ENCODE peak calls at places on chromosome 10, in nine cellular contexts. Y is fibroblast of lung; A is A172; B is natural killer cell treated with Interleukin-12 subunit alpha and Interleukin-12 subunit beta and Interleukin-15 and Interleukin-18, amount 100 ng/mL, for 72 hours; X is epithelial cell of esophagus; F is stimulated activated CD4-positive, alpha-beta T cell treated with anti-CD3 and anti-CD28 coated beads, TNF-alpha, amount 100 ng/mL, for 48 hours; P is astrocyte of the spinal cord; D is D341Med; S is choroid plexus epithelial cell. C is an unnamed sample.

GRCh38 chr10:3471927-3472704 is 299.5 kb upstream of the PITRM1 start:
- DNase-seq in S (no peak), D (no peak), X (peak), B (no peak), Y (no peak), P (peak), F (no peak), A (peak), C (no peak)

GRCh38 chr10:1240341-1240775 is 184.2 kb downstream of the WDR37 start:
- DNase-seq in F (no peak), B (no peak), A (peak), Y (no peak), X (no peak), P (no peak), S (no peak), D (peak), C (peak)

GRCh38 chr10:88243847-88244730 is 339.0 kb downstream of the RNLS start:
- DNase-seq in A (no peak), Y (peak), F (no peak), P (peak), D (no peak), S (peak), X (no peak), B (no peak), C (no peak)

GRCh38 chr10:10213237-10213636 is 804.4 kb upstream of the CELF2 start:
- DNase-seq in D (no peak), S (no peak), A (no peak), X (no peak), B (no peak), P (no peak), F (no peak), Y (no peak), C (no peak)

GRCh38 chr10:79299397-79300370 is 47.6 kb upstream of the PPIF start:
- DNase-seq in D (no peak), B (no peak), P (peak), F (no peak), S (peak), A (peak), X (no peak), Y (peak), C (no peak)

GRCh38 chr10:29532256-29532878 is 102.4 kb downstream of the SVIL start:
- DNase-seq in D (no peak), Y (no peak), A (no peak), P (no peak), S (no peak), F (no peak), B (no peak), X (peak), C (no peak)

GRCh38 chr10:65798133-65798532 is 1127.7 kb upstream of the LRRTM3 start:
- DNase-seq in P (no peak), S (no peak), X (no peak), A (no peak), Y (no peak), F (no peak), D (no peak), B (no peak), C (no peak)

GRCh38 chr10:91935886-91936285 is 12.3 kb downstream of the BTAF1 start:
- DNase-seq in S (no peak), P (no peak), Y (no peak), B (no peak), A (no peak), F (no peak), X (peak), D (no peak), C (no peak)

GRCh38 chr10:70765794-70766594 is 19.2 kb downstream of the TBATA start:
- DNase-seq in Y (no peak), B (peak), D (no peak), A (no peak), F (no peak), P (no peak), X (no peak), S (no peak), C (no peak)

C was measured in iPS DF 6.9.